ENCODE peak calls at places on chromosome 10, in ten cellular contexts. V is A549, N is suprapubic skin, Y is transverse colon, Z is prostate gland, L is heart left ventricle, R is IMR-90, T is body of pancreas, G is upper lobe of left lung, D is tibial nerve. J is an unnamed sample.

GRCh38 chr10:114061794-114062193 is 18.1 kb downstream of the ADRB1 start:
- DNase-seq in T (no peak), Y (no peak), R (no peak), D (no peak), L (no peak), G (peak; percentile 35), V (no peak), N (no peak), Z (no peak), J (no peak)

GRCh38 chr10:73742454-73742734 is 1.8 kb upstream of the SEC24C start:
- DNase-seq in D (no peak), L (no peak), T (no peak), V (no peak), Y (no peak), Z (no peak), N (no peak), G (no peak), R (no peak), J (no peak)

GRCh38 chr10:131853610-131853964 is 47.2 kb upstream of the PPP2R2D start:
- DNase-seq in Z (no peak), V (no peak), T (no peak), N (peak; percentile 67), R (no peak), Y (no peak), G (peak; percentile 8), D (no peak), L (no peak), J (no peak)

GRCh38 chr10:90418869-90419652 is 438.8 kb downstream of the HTR7 start:
- DNase-seq in L (no peak), N (no peak), T (no peak), D (no peak), R (peak; percentile 97), Z (no peak), V (no peak), G (no peak), Y (no peak), J (no peak)

GRCh38 chr10:14379556-14380330 is 49.0 kb upstream of the FRMD4A start:
- DNase-seq in G (no peak), L (no peak), T (no peak), N (no peak), D (no peak), Y (no peak), Z (no peak), V (no peak), R (no peak), J (no peak)

GRCh38 chr10:71344154-71344915 is 25.3 kb downstream of the SLC29A3 start:
- DNase-seq in Y (no peak), Z (no peak), N (no peak), L (no peak), V (no peak), R (no peak), T (no peak), G (no peak), D (no peak), J (no peak)

GRCh38 chr10:125886914-125887512 is 5.9 kb upstream of the DHX32 start:
- DNase-seq in Z (no peak), Y (no peak), V (no peak), G (no peak), R (no peak), L (no peak), D (no peak), T (no peak), N (no peak), J (no peak)

GRCh38 chr10:96830511-96831199 is 1.4 kb upstream of the LCOR start:
- DNase-seq in R (peak; percentile 65), Y (peak; percentile 89), T (peak; percentile 70), D (peak; percentile 57), N (no peak), V (peak; percentile 56), L (no peak), G (peak; percentile 73), Z (peak; percentile 69), J (peak; percentile 63)

GRCh38 chr10:71424496-71425194 is 27.9 kb downstream of the CDH23 start:
- DNase-seq in L (no peak), V (no peak), G (peak; percentile 12), Y (no peak), Z (no peak), T (no peak), N (peak; percentile 49), D (no peak), R (no peak), J (no peak)

GRCh38 chr10:32104622-32105509 is 48.6 kb upstream of the KIF5B start:
- DNase-seq in Z (no peak), G (no peak), T (no peak), N (no peak), D (no peak), Y (no peak), L (no peak), R (peak; percentile 16), V (no peak), J (no peak)

GRCh38 chr10:11727563-11727962 is 14.6 kb upstream of the ECHDC3 start:
- DNase-seq in V (no peak), G (no peak), D (no peak), Z (no peak), T (no peak), L (no peak), Y (no peak), R (no peak), N (no peak), J (peak; percentile 60)

GRCh38 chr10:45063605-45064231 is 63.0 kb downstream of the ZNF22 start:
- DNase-seq in G (peak; percentile 65), R (no peak), V (no peak), T (no peak), D (no peak), Y (no peak), L (no peak), Z (peak; percentile 91), N (no peak), J (no peak)

GRCh38 chr10:63573068-63573697 is 52.0 kb downstream of the REEP3 start:
- DNase-seq in T (no peak), Z (no peak), L (no peak), Y (no peak), R (peak; percentile 87), D (no peak), G (no peak), N (no peak), V (no peak), J (no peak)

GRCh38 chr10:33801705-33802104 is 467.2 kb upstream of the NRP1 start:
- DNase-seq in N (no peak), D (no peak), Z (no peak), V (peak; percentile 66), T (no peak), R (peak; percentile 25), G (no peak), L (no peak), Y (no peak), J (no peak)

GRCh38 chr10:122280156-122280555 is 9.1 kb downstream of the BTBD16 start:
- DNase-seq in T (no peak), Y (no peak), L (no peak), Z (no peak), V (no peak), R (no peak), N (no peak), D (no peak), G (peak; percentile 10), J (no peak)

DNA sequence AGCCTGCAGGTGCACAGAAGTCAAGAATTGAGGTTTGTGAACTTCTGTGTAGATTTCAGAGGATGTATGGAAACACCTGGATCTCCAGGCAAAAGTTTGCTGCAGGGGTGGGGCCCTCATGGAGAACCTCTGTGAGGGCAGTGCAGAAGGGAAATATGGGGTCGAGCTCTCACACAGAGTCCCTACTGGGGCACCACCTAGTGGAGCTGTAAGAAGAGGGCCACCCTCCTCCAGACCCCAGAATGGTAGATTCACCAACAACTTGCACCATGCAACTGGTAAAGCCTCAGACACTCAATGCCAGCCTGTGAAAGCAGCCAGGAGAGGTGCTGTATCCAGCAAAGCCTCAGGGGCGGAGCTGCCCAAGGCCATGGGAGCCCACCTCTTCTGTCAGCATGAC is 205.8 kb downstream of the CCSER2 start:
- DNase-seq in V (no peak), T (no peak), Y (no peak), N (no peak), D (no peak), Z (no peak), R (no peak), L (no peak), G (no peak), J (no peak)
- TF ChIP-seq CTCF in V (peak; percentile 12), T (peak; percentile 18), Y (no peak), N (no peak), D (no peak), Z (no peak), R (peak; percentile 29), L (peak; percentile 3), G (no peak), J (no peak)

GRCh38 chr10:12844796-12845524 is 156.6 kb downstream of the CCDC3 start:
- DNase-seq in N (peak; percentile 28), Y (no peak), D (no peak), R (peak; percentile 91), L (no peak), G (no peak), Z (peak; percentile 58), T (no peak), V (peak; percentile 45), J (no peak)
- TF ChIP-seq POLR2A in N (no peak), Y (no peak), D (no peak), R (no peak), L (no peak), G (no peak), Z (no peak), T (no peak), V (no peak), J (no peak)

GRCh38 chr10:79579361-79579760 is 19.2 kb upstream of the SFTPA2 start:
- DNase-seq in V (no peak), Z (no peak), D (no peak), N (no peak), R (no peak), T (no peak), L (no peak), Y (no peak), G (no peak), J (no peak)

GRCh38 chr10:79583488-79584024 is 23.3 kb upstream of the SFTPA2 start:
- DNase-seq in R (no peak), Y (no peak), N (no peak), L (no peak), D (no peak), T (no peak), V (no peak), Z (no peak), G (no peak), J (no peak)

GRCh38 chr10:79585870-79586527 is 24.7 kb upstream of the SFTPA1 start:
- DNase-seq in L (no peak), Y (no peak), T (no peak), G (peak; percentile 66), D (no peak), Z (no peak), V (no peak), N (no peak), R (no peak), J (no peak)

GRCh38 chr10:79581044-79581443 is 20.8 kb upstream of the SFTPA2 start:
- DNase-seq in D (no peak), G (no peak), Z (no peak), V (no peak), L (no peak), N (no peak), R (no peak), Y (no peak), T (no peak), J (no peak)

GRCh38 chr10:79582096-79582495 is 21.9 kb upstream of the SFTPA2 start:
- DNase-seq in L (no peak), V (no peak), Z (no peak), D (no peak), R (no peak), G (no peak), Y (no peak), T (no peak), N (no peak), J (no peak)
- H3K4me3 ChIP-seq in L (no peak overlapping the region), V (no peak overlapping the region), Z (no peak overlapping the region), D (no peak overlapping the region), R (no peak overlapping the region), G (no peak overlapping the region), Y (no peak overlapping the region), T (no peak overlapping the region), N (no peak overlapping the region), J (no peak overlapping the region)

GRCh38 chr10:3886191-3886590 is 101.2 kb upstream of the KLF6 start:
- DNase-seq in R (peak; percentile 61), N (no peak), V (peak; percentile 87), Z (no peak), D (no peak), T (peak; percentile 50), Y (no peak), L (peak; percentile 74), G (peak; percentile 52), J (no peak)
- TF ChIP-seq CTCF in R (no peak), N (no peak), V (no peak), Z (no peak), D (no peak), T (no peak), Y (no peak), L (no peak), G (no peak), J (no peak)